ENCODE peak calls at places on chromosome 2, in seven cellular contexts. One of them, this sample, is unnamed.

GRCh38 chr2:188333751-188334524 is 42.3 kb downstream of the GULP1 start:
- DNase-seq in astrocyte: peak; percentile 44
- DNase-seq in mesothelial cell of epicardium: no peak
- DNase-seq in fibroblast of mammary gland: no peak
- DNase-seq in fibroblast of the aortic adventitia: peak; percentile 57
- DNase-seq in endothelial cell: no peak
- DNase-seq in CD8-positive, alpha-beta T cell: no peak
- DNase-seq in this sample: no peak

GRCh38 chr2:120344214-120344990 is 1.5 kb upstream of the INHBB start:
- DNase-seq in mesothelial cell of epicardium: no peak
- DNase-seq in astrocyte: no peak
- DNase-seq in fibroblast of mammary gland: no peak
- DNase-seq in CD8-positive, alpha-beta T cell: no peak
- DNase-seq in fibroblast of the aortic adventitia: no peak
- DNase-seq in endothelial cell: peak; percentile 52
- DNase-seq in this sample: no peak

GRCh38 chr2:170180031-170180566 is 2.2 kb downstream of the MYO3B start:
- DNase-seq in astrocyte: no peak
- DNase-seq in fibroblast of the aortic adventitia: no peak
- DNase-seq in endothelial cell: no peak
- DNase-seq in fibroblast of mammary gland: no peak
- DNase-seq in CD8-positive, alpha-beta T cell: no peak
- DNase-seq in mesothelial cell of epicardium: no peak
- DNase-seq in this sample: no peak

GRCh38 chr2:207163053-207163814 is 2.5 kb downstream of the KLF7 start:
- DNase-seq in fibroblast of mammary gland: peak; percentile 95
- DNase-seq in mesothelial cell of epicardium: no peak
- DNase-seq in CD8-positive, alpha-beta T cell: peak; percentile 29
- DNase-seq in endothelial cell: no peak
- DNase-seq in astrocyte: peak; percentile 94
- DNase-seq in fibroblast of the aortic adventitia: peak; percentile 91
- DNase-seq in this sample: no peak

GRCh38 chr2:102237176-102237575 is 50.4 kb downstream of the IL1RL2 start:
- DNase-seq in mesothelial cell of epicardium: no peak
- DNase-seq in astrocyte: no peak
- DNase-seq in CD8-positive, alpha-beta T cell: no peak
- DNase-seq in fibroblast of mammary gland: no peak
- DNase-seq in endothelial cell: no peak
- DNase-seq in fibroblast of the aortic adventitia: no peak
- DNase-seq in this sample: no peak

GRCh38 chr2:127403460-127403859 is 14.8 kb upstream of the PROC start:
- DNase-seq in fibroblast of mammary gland: no peak
- DNase-seq in endothelial cell: no peak
- DNase-seq in mesothelial cell of epicardium: no peak
- DNase-seq in fibroblast of the aortic adventitia: no peak
- DNase-seq in astrocyte: no peak
- DNase-seq in CD8-positive, alpha-beta T cell: no peak
- DNase-seq in this sample: no peak

GRCh38 chr2:230912046-230912445 is 13.0 kb downstream of the GPR55 start:
- DNase-seq in fibroblast of mammary gland: no peak
- DNase-seq in mesothelial cell of epicardium: no peak
- DNase-seq in fibroblast of the aortic adventitia: no peak
- DNase-seq in astrocyte: no peak
- DNase-seq in endothelial cell: no peak
- DNase-seq in CD8-positive, alpha-beta T cell: no peak
- DNase-seq in this sample: no peak

GRCh38 chr2:189821953-189822748 is 37.9 kb downstream of the PMS1 start:
- DNase-seq in astrocyte: peak; percentile 25
- DNase-seq in endothelial cell: no peak
- DNase-seq in CD8-positive, alpha-beta T cell: no peak
- DNase-seq in mesothelial cell of epicardium: no peak
- DNase-seq in fibroblast of mammary gland: peak; percentile 61
- DNase-seq in fibroblast of the aortic adventitia: peak; percentile 73
- DNase-seq in this sample: peak; percentile 62

GRCh38 chr2:64133828-64134227 is 10.4 kb downstream of the PELI1 start:
- DNase-seq in astrocyte: peak; percentile 69
- DNase-seq in fibroblast of the aortic adventitia: peak; percentile 43
- DNase-seq in endothelial cell: no peak
- DNase-seq in fibroblast of mammary gland: peak; percentile 76
- DNase-seq in mesothelial cell of epicardium: no peak
- DNase-seq in CD8-positive, alpha-beta T cell: no peak
- DNase-seq in this sample: no peak

GRCh38 chr2:55009277-55010055 is 40.8 kb downstream of the RTN4 start:
- DNase-seq in mesothelial cell of epicardium: no peak
- DNase-seq in fibroblast of the aortic adventitia: peak; percentile 27
- DNase-seq in fibroblast of mammary gland: no peak
- DNase-seq in endothelial cell: no peak
- DNase-seq in CD8-positive, alpha-beta T cell: no peak
- DNase-seq in astrocyte: no peak
- DNase-seq in this sample: no peak

GRCh38 chr2:48452108-48452507 is 77.8 kb upstream of the STON1 start:
- DNase-seq in mesothelial cell of epicardium: no peak
- DNase-seq in astrocyte: no peak
- DNase-seq in CD8-positive, alpha-beta T cell: no peak
- DNase-seq in fibroblast of mammary gland: no peak
- DNase-seq in fibroblast of the aortic adventitia: no peak
- DNase-seq in endothelial cell: no peak
- DNase-seq in this sample: no peak

GRCh38 chr2:178296394-178297090 is 102.2 kb downstream of the OSBPL6 start:
- DNase-seq in mesothelial cell of epicardium: no peak
- DNase-seq in astrocyte: no peak
- DNase-seq in CD8-positive, alpha-beta T cell: no peak
- DNase-seq in endothelial cell: no peak
- DNase-seq in fibroblast of mammary gland: peak; percentile 15
- DNase-seq in fibroblast of the aortic adventitia: no peak
- DNase-seq in this sample: no peak

GRCh38 chr2:39995005-39995732 is 216.1 kb upstream of the THUMPD2 start:
- DNase-seq in CD8-positive, alpha-beta T cell: no peak
- DNase-seq in mesothelial cell of epicardium: no peak
- DNase-seq in fibroblast of mammary gland: no peak
- DNase-seq in fibroblast of the aortic adventitia: no peak
- DNase-seq in astrocyte: no peak
- DNase-seq in endothelial cell: no peak
- DNase-seq in this sample: no peak

GRCh38 chr2:217279130-217279529 is 419.3 kb upstream of the TNP1 start:
- DNase-seq in mesothelial cell of epicardium: no peak
- DNase-seq in astrocyte: peak; percentile 30
- DNase-seq in endothelial cell: no peak
- DNase-seq in CD8-positive, alpha-beta T cell: no peak
- DNase-seq in fibroblast of mammary gland: peak; percentile 90
- DNase-seq in fibroblast of the aortic adventitia: peak; percentile 52
- DNase-seq in this sample: no peak

GRCh38 chr2:109715302-109715937 is 78.7 kb upstream of the RGPD5 start:
- DNase-seq in mesothelial cell of epicardium: no peak
- DNase-seq in fibroblast of the aortic adventitia: peak; percentile 28
- DNase-seq in fibroblast of mammary gland: peak; percentile 6
- DNase-seq in astrocyte: no peak
- DNase-seq in CD8-positive, alpha-beta T cell: no peak
- DNase-seq in endothelial cell: no peak
- DNase-seq in this sample: no peak

GRCh38 chr2:66185497-66186034 is 249.4 kb upstream of the MEIS1 start:
- DNase-seq in mesothelial cell of epicardium: no peak
- DNase-seq in endothelial cell: no peak
- DNase-seq in astrocyte: no peak
- DNase-seq in CD8-positive, alpha-beta T cell: no peak
- DNase-seq in fibroblast of the aortic adventitia: no peak
- DNase-seq in fibroblast of mammary gland: no peak
- DNase-seq in this sample: no peak

GRCh38 chr2:24832526-24832925 is 39.3 kb downstream of the CENPO start:
- DNase-seq in fibroblast of mammary gland: no peak
- DNase-seq in endothelial cell: no peak
- DNase-seq in astrocyte: no peak
- DNase-seq in CD8-positive, alpha-beta T cell: no peak
- DNase-seq in mesothelial cell of epicardium: no peak
- DNase-seq in fibroblast of the aortic adventitia: no peak
- DNase-seq in this sample: no peak

GRCh38 chr2:168172071-168172470 is 75.3 kb downstream of the STK39 start:
- DNase-seq in fibroblast of mammary gland: no peak
- DNase-seq in mesothelial cell of epicardium: no peak
- DNase-seq in endothelial cell: no peak
- DNase-seq in fibroblast of the aortic adventitia: no peak
- DNase-seq in CD8-positive, alpha-beta T cell: no peak
- DNase-seq in astrocyte: no peak
- DNase-seq in this sample: no peak

GRCh38 chr2:218291318-218291933 is 877 bp downstream of the TMBIM1 start:
- DNase-seq in astrocyte: no peak
- DNase-seq in fibroblast of the aortic adventitia: peak; percentile 39
- DNase-seq in mesothelial cell of epicardium: no peak
- DNase-seq in CD8-positive, alpha-beta T cell: no peak
- DNase-seq in endothelial cell: no peak
- DNase-seq in fibroblast of mammary gland: peak; percentile 43
- DNase-seq in this sample: no peak

GRCh38 chr2:16302431-16302830 is 362.1 kb downstream of the MYCN start:
- DNase-seq in endothelial cell: no peak
- DNase-seq in astrocyte: no peak
- DNase-seq in mesothelial cell of epicardium: no peak
- DNase-seq in fibroblast of mammary gland: no peak
- DNase-seq in CD8-positive, alpha-beta T cell: no peak
- DNase-seq in fibroblast of the aortic adventitia: no peak
- DNase-seq in this sample: no peak
- TF ChIP-seq CTCF in endothelial cell: no peak
- TF ChIP-seq CTCF in astrocyte: no peak
- TF ChIP-seq CTCF in mesothelial cell of epicardium: no peak
- TF ChIP-seq CTCF in fibroblast of mammary gland: no peak
- TF ChIP-seq CTCF in CD8-positive, alpha-beta T cell: no peak
- TF ChIP-seq CTCF in fibroblast of the aortic adventitia: no peak
- TF ChIP-seq CTCF in this sample: no peak

GRCh38 chr2:74502147-74502719 is 2.8 kb upstream of the LBX2 start:
- DNase-seq in endothelial cell: no peak
- DNase-seq in fibroblast of mammary gland: no peak
- DNase-seq in fibroblast of the aortic adventitia: no peak
- DNase-seq in astrocyte: no peak
- DNase-seq in CD8-positive, alpha-beta T cell: no peak
- DNase-seq in mesothelial cell of epicardium: no peak
- DNase-seq in this sample: no peak

GRCh38 chr2:74503506-74504475 is 3.7 kb downstream of the PCGF1 start:
- DNase-seq in CD8-positive, alpha-beta T cell: no peak
- DNase-seq in fibroblast of the aortic adventitia: no peak
- DNase-seq in endothelial cell: no peak
- DNase-seq in fibroblast of mammary gland: no peak
- DNase-seq in mesothelial cell of epicardium: no peak
- DNase-seq in astrocyte: no peak
- DNase-seq in this sample: no peak

GRCh38 chr2:74501335-74502071 is 2.1 kb upstream of the LBX2 start:
- DNase-seq in CD8-positive, alpha-beta T cell: no peak
- DNase-seq in mesothelial cell of epicardium: no peak
- DNase-seq in fibroblast of mammary gland: no peak
- DNase-seq in fibroblast of the aortic adventitia: no peak
- DNase-seq in astrocyte: no peak
- DNase-seq in endothelial cell: no peak
- DNase-seq in this sample: no peak

GRCh38 chr2:74504591-74504990 is 2.9 kb downstream of the PCGF1 start:
- DNase-seq in fibroblast of mammary gland: no peak
- DNase-seq in endothelial cell: no peak
- DNase-seq in mesothelial cell of epicardium: no peak
- DNase-seq in CD8-positive, alpha-beta T cell: no peak
- DNase-seq in fibroblast of the aortic adventitia: no peak
- DNase-seq in astrocyte: no peak
- DNase-seq in this sample: no peak

GRCh38 chr2:74502720-74503505 is 3.5 kb upstream of the LBX2 start:
- DNase-seq in fibroblast of mammary gland: peak; percentile 89
- DNase-seq in fibroblast of the aortic adventitia: peak; percentile 86
- DNase-seq in astrocyte: peak; percentile 67
- DNase-seq in CD8-positive, alpha-beta T cell: peak; percentile 39
- DNase-seq in mesothelial cell of epicardium: no peak
- DNase-seq in endothelial cell: peak; percentile 53
- DNase-seq in this sample: peak; percentile 50
- TF ChIP-seq CTCF in fibroblast of mammary gland: peak; percentile 19
- TF ChIP-seq CTCF in fibroblast of the aortic adventitia: peak; percentile 29
- TF ChIP-seq CTCF in astrocyte: no peak
- TF ChIP-seq CTCF in CD8-positive, alpha-beta T cell: no peak
- TF ChIP-seq CTCF in mesothelial cell of epicardium: no peak
- TF ChIP-seq CTCF in endothelial cell: no peak
- TF ChIP-seq CTCF in this sample: peak; percentile 42

GRCh38 chr2:62426005-62426912 is 79.7 kb downstream of the TMEM17 start:
- DNase-seq in CD8-positive, alpha-beta T cell: no peak
- DNase-seq in fibroblast of mammary gland: no peak
- DNase-seq in endothelial cell: no peak
- DNase-seq in astrocyte: no peak
- DNase-seq in fibroblast of the aortic adventitia: no peak
- DNase-seq in mesothelial cell of epicardium: no peak
- DNase-seq in this sample: no peak

GRCh38 chr2:62423235-62423634 is 82.8 kb downstream of the TMEM17 start:
- DNase-seq in mesothelial cell of epicardium: no peak
- DNase-seq in astrocyte: no peak
- DNase-seq in endothelial cell: no peak
- DNase-seq in fibroblast of the aortic adventitia: peak; percentile 24
- DNase-seq in CD8-positive, alpha-beta T cell: no peak
- DNase-seq in fibroblast of mammary gland: peak; percentile 14
- DNase-seq in this sample: no peak

GRCh38 chr2:62423883-62424458 is 82.0 kb downstream of the TMEM17 start:
- DNase-seq in astrocyte: no peak
- DNase-seq in mesothelial cell of epicardium: no peak
- DNase-seq in fibroblast of the aortic adventitia: peak; percentile 17
- DNase-seq in endothelial cell: no peak
- DNase-seq in CD8-positive, alpha-beta T cell: no peak
- DNase-seq in fibroblast of mammary gland: no peak
- DNase-seq in this sample: no peak

GRCh38 chr2:62427146-62427545 is 78.8 kb downstream of the TMEM17 start:
- DNase-seq in CD8-positive, alpha-beta T cell: no peak
- DNase-seq in mesothelial cell of epicardium: no peak
- DNase-seq in astrocyte: no peak
- DNase-seq in endothelial cell: no peak
- DNase-seq in fibroblast of mammary gland: no peak
- DNase-seq in fibroblast of the aortic adventitia: no peak
- DNase-seq in this sample: no peak

DNA sequence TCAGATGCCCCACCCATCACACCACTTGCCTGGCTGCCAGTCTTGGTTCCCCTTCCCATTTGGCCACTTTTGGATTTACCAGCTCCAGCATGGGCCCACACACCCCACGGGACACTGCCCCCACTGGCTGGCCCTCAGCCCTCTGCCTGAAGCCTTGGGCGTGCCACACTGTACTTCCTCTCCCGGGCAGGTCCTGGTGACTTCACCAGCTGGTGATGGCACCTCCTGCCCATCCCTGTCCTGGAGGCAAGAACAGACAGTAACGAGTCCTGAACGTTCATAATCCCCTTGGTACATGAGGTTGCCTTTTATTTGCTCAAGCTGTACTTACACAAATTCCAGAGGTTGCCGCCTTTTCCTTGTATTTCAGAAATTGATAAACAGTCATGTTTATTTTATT is 81.1 kb downstream of the TMEM17 start:
- DNase-seq in fibroblast of mammary gland: no peak
- DNase-seq in CD8-positive, alpha-beta T cell: no peak
- DNase-seq in astrocyte: no peak
- DNase-seq in mesothelial cell of epicardium: no peak
- DNase-seq in fibroblast of the aortic adventitia: no peak
- DNase-seq in endothelial cell: no peak
- DNase-seq in this sample: no peak
- TF ChIP-seq CTCF in fibroblast of mammary gland: no peak
- TF ChIP-seq CTCF in CD8-positive, alpha-beta T cell: no peak
- TF ChIP-seq CTCF in astrocyte: no peak
- TF ChIP-seq CTCF in mesothelial cell of epicardium: no peak
- TF ChIP-seq CTCF in fibroblast of the aortic adventitia: no peak
- TF ChIP-seq CTCF in endothelial cell: no peak
- TF ChIP-seq CTCF in this sample: no peak

DNA sequence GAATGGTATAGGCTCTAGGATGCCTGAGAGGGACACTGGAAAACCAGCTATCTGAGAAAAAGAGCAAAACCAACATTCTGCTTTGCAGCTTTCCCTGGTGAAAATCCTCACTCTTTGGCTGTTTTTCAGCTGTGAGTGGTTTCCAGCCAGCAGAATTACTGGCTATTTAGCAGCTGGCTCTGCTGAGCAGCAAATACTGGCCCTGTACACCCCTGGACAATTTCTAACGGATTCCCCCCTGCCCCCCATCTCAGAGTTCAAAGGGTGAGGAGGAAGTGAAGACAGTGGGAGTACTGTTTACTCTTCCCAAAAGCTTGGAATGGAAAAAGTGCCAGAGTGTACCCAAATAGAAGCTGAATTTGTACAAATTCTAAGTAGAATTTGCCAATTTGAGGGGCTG is 26.1 kb upstream of the IMP4 start:
- DNase-seq in astrocyte: no peak
- DNase-seq in endothelial cell: no peak
- DNase-seq in mesothelial cell of epicardium: no peak
- DNase-seq in CD8-positive, alpha-beta T cell: no peak
- DNase-seq in fibroblast of mammary gland: no peak
- DNase-seq in fibroblast of the aortic adventitia: no peak
- DNase-seq in this sample: no peak
- TF ChIP-seq CTCF in astrocyte: no peak
- TF ChIP-seq CTCF in endothelial cell: no peak
- TF ChIP-seq CTCF in mesothelial cell of epicardium: no peak
- TF ChIP-seq CTCF in CD8-positive, alpha-beta T cell: no peak
- TF ChIP-seq CTCF in fibroblast of mammary gland: no peak
- TF ChIP-seq CTCF in fibroblast of the aortic adventitia: no peak
- TF ChIP-seq CTCF in this sample: no peak